ENCODE peak calls at places on chromosomes 16 and 17, in six cellular contexts. B, U, G, V, S and H are unnamed samples.

GRCh38 chr16:87784812-87785211 is 19.0 kb upstream of the KLHDC4 start:
- DNase-seq in G (no peak), B (peak; percentile 75), S (no peak), U (no peak), V (no peak), H (no peak)

GRCh38 chr17:81685108-81685507 is 1.3 kb downstream of the HGS start:
- DNase-seq in G (no peak), B (peak; percentile 96), V (peak; percentile 55), S (no peak), U (no peak), H (no peak)

GRCh38 chr17:907725-908124 is 71.9 kb downstream of the NXN start:
- DNase-seq in B (no peak), S (no peak), V (no peak), G (no peak), U (no peak), H (no peak)

GRCh38 chr17:41666708-41667279 is 21.9 kb upstream of the EIF1 start:
- DNase-seq in U (peak; percentile 81), V (peak; percentile 89), S (peak; percentile 88), G (peak; percentile 92), B (peak; percentile 76), H (peak; percentile 89)

GRCh38 chr16:87435399-87436224 is 43.5 kb downstream of the MAP1LC3B start:
- DNase-seq in U (no peak), S (no peak), V (no peak), B (peak; percentile 6), G (peak; percentile 52), H (no peak)

GRCh38 chr16:85291302-85292148 is 179.3 kb upstream of the CIBAR2 start:
- DNase-seq in U (no peak), V (no peak), G (peak; percentile 80), B (no peak), S (peak; percentile 72), H (peak; percentile 45)

GRCh38 chr17:40032322-40033320 is 17.4 kb downstream of the CSF3 start:
- DNase-seq in B (no peak), U (no peak), G (peak; percentile 84), S (no peak), V (no peak), H (peak; percentile 92)

GRCh38 chr17:71342726-71343125 is 778.1 kb upstream of the SOX9 start:
- DNase-seq in B (peak; percentile 25), S (no peak), U (no peak), G (no peak), V (no peak), H (no peak)

GRCh38 chr17:2982854-2983636 is 80.4 kb downstream of the OR1D5 start:
- DNase-seq in B (peak; percentile 70), S (peak; percentile 83), G (peak; percentile 88), U (no peak), V (peak; percentile 73), H (peak; percentile 82)

GRCh38 chr17:57090560-57091185 is 5.6 kb downstream of the AKAP1 start:
- DNase-seq in B (no peak), U (no peak), G (no peak), V (no peak), S (no peak), H (no peak)

GRCh38 chr17:4206945-4207344 is 56.8 kb downstream of the ANKFY1 start:
- DNase-seq in U (no peak), B (no peak), G (no peak), V (no peak), S (no peak), H (no peak)

GRCh38 chr17:65554568-65555223 is 6.8 kb downstream of the AXIN2 start:
- DNase-seq in G (peak; percentile 70), B (no peak), U (no peak), S (peak; percentile 49), V (peak; percentile 17), H (no peak)